ENCODE peak calls at places on chromosomes 12 and 14, in ten cellular contexts. C is cardiac fibroblast, S is frontal cortex, Y is HFFc6, N is HT1080, T is stomach, K is G401, O is activated T-cell treated with anti-CD3 and anti-CD28 coated beads for 1 hour, E is colonic mucosa, Z is astrocyte of the spinal cord. L is an unnamed sample.

GRCh38 chr12:121530600-121531355 is 50.0 kb downstream of the KDM2B start:
- DNase-seq in C (peak), E (peak), O (peak), K (no peak), Z (peak), N (peak), Y (peak), T (peak), S (no peak), L (peak)

GRCh38 chr14:41606249-41607118 is at the start of gene LRFN5:
- DNase-seq in Y (no peak), C (peak), T (no peak), S (peak), N (no peak), E (peak), O (no peak), Z (peak), K (peak), L (no peak)

GRCh38 chr14:54206477-54206876 is 190.3 kb upstream of the CDKN3 start:
- DNase-seq in K (no peak), T (peak), O (no peak), N (no peak), S (no peak), C (peak), E (no peak), Y (no peak), Z (no peak), L (no peak)

GRCh38 chr14:94681300-94682060 is 69.3 kb downstream of the SERPINA3 start:
- DNase-seq in E (peak), O (no peak), S (no peak), K (peak), T (peak), Z (peak), C (peak), N (peak), Y (no peak), L (peak)

GRCh38 chr12:61821381-61821780 is 438.8 kb upstream of the USP15 start:
- DNase-seq in S (no peak), Z (peak), C (no peak), T (no peak), E (no peak), N (peak), O (no peak), Y (no peak), K (no peak), L (peak)

GRCh38 chr12:71636704-71637115 is 26.9 kb downstream of the ZFC3H1 start:
- DNase-seq in E (no peak), C (peak), O (no peak), Z (peak), T (no peak), S (peak), N (peak), Y (peak), K (peak), L (peak)

GRCh38 chr12:121861549-121862254 is 3.0 kb upstream of the HPD start:
- DNase-seq in T (no peak), S (no peak), C (no peak), Y (peak), O (no peak), N (no peak), K (peak), Z (peak), E (no peak), L (peak)

GRCh38 chr12:47740536-47741339 is 15.4 kb upstream of the ENDOU start:
- DNase-seq in K (no peak), N (no peak), Y (no peak), S (no peak), C (no peak), Z (no peak), T (no peak), O (no peak), E (no peak), L (no peak)

GRCh38 chr14:61472025-61472672 is 150.8 kb downstream of the PRKCH start:
- DNase-seq in T (no peak), N (peak), Z (peak), S (no peak), O (no peak), K (peak), C (peak), Y (peak), E (no peak), L (peak)

GRCh38 chr14:23430733-23431105 is 4.7 kb downstream of the MYH7 start:
- DNase-seq in Z (no peak), N (peak), O (no peak), E (no peak), K (peak), T (no peak), C (peak), Y (peak), S (no peak), L (peak)

GRCh38 chr14:80426686-80427085 is 215.4 kb upstream of the DIO2 start:
- DNase-seq in K (no peak), N (no peak), E (no peak), S (no peak), T (no peak), O (no peak), C (peak), Z (peak), Y (no peak), L (no peak)

GRCh38 chr14:23433457-23433856 is 2.0 kb downstream of the MYH7 start:
- DNase-seq in T (no peak), Z (no peak), C (no peak), O (no peak), S (no peak), Y (no peak), N (no peak), K (no peak), E (no peak), L (no peak)

GRCh38 chr12:95674088-95674595 is 116.4 kb downstream of the NTN4 start:
- DNase-seq in O (no peak), C (no peak), Z (no peak), K (no peak), T (no peak), S (no peak), Y (no peak), N (no peak), E (no peak), L (no peak)

GRCh38 chr12:125417446-125417845 is 352.2 kb downstream of the AACS start:
- DNase-seq in N (no peak), E (no peak), O (no peak), K (no peak), Z (no peak), T (no peak), C (no peak), S (no peak), Y (no peak), L (no peak)

GRCh38 chr12:53069621-53070410 is 9.4 kb downstream of the SPRYD3 start:
- DNase-seq in T (no peak), O (no peak), S (no peak), K (no peak), C (no peak), E (peak), Y (no peak), Z (no peak), N (no peak), L (no peak)

GRCh38 chr14:53646925-53647324 is 309.7 kb downstream of the BMP4 start:
- DNase-seq in C (no peak), E (no peak), O (no peak), N (no peak), Y (no peak), Z (no peak), S (no peak), T (no peak), K (no peak), L (no peak)